ENCODE peak calls at places on chromosomes 12 and 14, in ten cellular contexts. E, A, T, I, H, P, R, W, V and B are unnamed samples.

GRCh38 chr12:27975222-27976136 is 2.9 kb upstream of the PTHLH start:
- DNase-seq in V (no peak), I (no peak), R (peak; percentile 18), P (peak; percentile 73), E (no peak), A (no peak), W (no peak), H (peak; percentile 52), T (no peak), B (peak; percentile 79)

GRCh38 chr12:95884998-95885397 is 26.2 kb downstream of the SNRPF start:
- DNase-seq in V (no peak), H (peak; percentile 84), T (no peak), A (no peak), R (no peak), W (no peak), P (no peak), I (no peak), E (no peak), B (no peak)

GRCh38 chr12:66398931-66399625 is 96.8 kb downstream of the HELB start:
- DNase-seq in T (peak; percentile 44), V (no peak), W (no peak), H (no peak), A (no peak), I (no peak), R (no peak), E (no peak), P (no peak), B (no peak)

GRCh38 chr12:126171936-126172559 is 1106.8 kb downstream of the AACS start:
- DNase-seq in R (no peak), T (no peak), V (no peak), H (no peak), W (no peak), A (no peak), E (no peak), P (no peak), I (no peak), B (no peak)

GRCh38 chr12:89278862-89279261 is 73.4 kb downstream of the DUSP6 start:
- DNase-seq in P (no peak), R (no peak), E (no peak), W (no peak), T (no peak), H (no peak), V (no peak), A (no peak), I (no peak), B (no peak)

GRCh38 chr12:46517579-46517962 is 145.0 kb upstream of the SLC38A2 start:
- DNase-seq in E (no peak), A (no peak), H (no peak), P (no peak), W (no peak), R (no peak), V (no peak), I (no peak), T (no peak), B (no peak)

GRCh38 chr14:37594238-37594915 is 672 bp downstream of the FOXA1 start:
- DNase-seq in E (peak; percentile 78), H (peak; percentile 42), T (no peak), P (peak; percentile 89), V (peak; percentile 82), A (no peak), W (no peak), I (no peak), R (no peak), B (peak; percentile 84)

GRCh38 chr14:98947911-98948595 is 323.9 kb downstream of the BCL11B start:
- DNase-seq in V (no peak), P (no peak), T (no peak), R (no peak), W (no peak), A (no peak), H (no peak), I (no peak), E (no peak), B (no peak)

GRCh38 chr14:90699016-90699415 is 117.2 kb downstream of the TTC7B start:
- DNase-seq in I (no peak), E (no peak), T (no peak), P (no peak), W (no peak), V (no peak), R (no peak), H (no peak), A (no peak), B (no peak)

GRCh38 chr12:38983117-38983571 is 77.8 kb upstream of the CPNE8 start:
- DNase-seq in W (no peak), V (no peak), T (no peak), P (no peak), A (no peak), I (no peak), E (no peak), R (no peak), H (peak; percentile 6), B (no peak)

GRCh38 chr12:94586589-94587259 is 63.6 kb downstream of the TMCC3 start:
- DNase-seq in I (no peak), P (no peak), H (peak; percentile 88), T (no peak), W (no peak), E (no peak), A (no peak), V (no peak), R (no peak), B (no peak)

GRCh38 chr12:108859923-108860291 is 2.5 kb upstream of the SSH1 start:
- DNase-seq in E (no peak), I (no peak), A (no peak), P (no peak), R (no peak), T (no peak), H (no peak), V (no peak), W (no peak), B (no peak)

GRCh38 chr12:114408881-114409795 is 3.2 kb upstream of the TBX5 start:
- DNase-seq in T (no peak), W (no peak), R (no peak), V (no peak), A (no peak), P (peak; percentile 75), H (no peak), I (no peak), E (no peak), B (no peak)

GRCh38 chr12:49867580-49868341 is 24.9 kb upstream of the BCDIN3D start:
- DNase-seq in R (no peak), E (peak; percentile 59), W (no peak), I (no peak), A (no peak), H (peak; percentile 95), V (no peak), T (no peak), P (no peak), B (no peak)

GRCh38 chr14:103735815-103736545 is 20.4 kb downstream of the ZFYVE21 start:
- DNase-seq in W (no peak), V (no peak), E (peak; percentile 61), H (peak; percentile 92), I (no peak), P (no peak), R (peak; percentile 21), T (peak; percentile 45), A (no peak), B (no peak)

GRCh38 chr12:127125607-127126259 is 1141.2 kb upstream of the TMEM132C start:
- DNase-seq in I (no peak), T (no peak), V (no peak), R (no peak), P (no peak), A (no peak), W (no peak), H (peak; percentile 94), E (no peak), B (peak; percentile 20)

DNA sequence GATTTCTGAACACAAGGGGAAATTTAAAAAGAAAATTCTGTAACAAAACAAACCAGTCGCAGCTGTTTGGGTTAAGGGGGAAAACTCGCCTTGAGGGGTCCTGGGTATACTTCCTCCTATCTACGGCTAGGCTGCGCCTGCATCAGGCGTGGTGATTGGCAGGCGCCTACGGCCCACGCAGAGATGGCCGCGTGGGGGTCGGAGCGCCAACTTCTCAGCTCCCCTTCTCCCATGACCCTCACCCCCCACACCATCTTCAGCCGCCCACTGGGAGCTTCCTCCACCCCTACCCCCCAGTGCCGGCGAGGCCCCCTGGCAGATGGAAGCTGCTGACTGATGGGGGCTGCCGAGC is 12.2 kb downstream of the SIX1 start:
- DNase-seq in T (peak; percentile 61), V (no peak), R (no peak), H (no peak), P (no peak), I (no peak), E (no peak), A (no peak), W (no peak), B (no peak)
- H3K4me3 ChIP-seq in T (peak overlapping the region; percentile 68), V (no peak overlapping the region), R (no peak overlapping the region), H (no peak overlapping the region), P (peak overlapping the region; percentile 64), I (no peak overlapping the region), E (no peak overlapping the region), A (no peak overlapping the region), W (peak overlapping the region; percentile 49), B (no peak overlapping the region)

DNA sequence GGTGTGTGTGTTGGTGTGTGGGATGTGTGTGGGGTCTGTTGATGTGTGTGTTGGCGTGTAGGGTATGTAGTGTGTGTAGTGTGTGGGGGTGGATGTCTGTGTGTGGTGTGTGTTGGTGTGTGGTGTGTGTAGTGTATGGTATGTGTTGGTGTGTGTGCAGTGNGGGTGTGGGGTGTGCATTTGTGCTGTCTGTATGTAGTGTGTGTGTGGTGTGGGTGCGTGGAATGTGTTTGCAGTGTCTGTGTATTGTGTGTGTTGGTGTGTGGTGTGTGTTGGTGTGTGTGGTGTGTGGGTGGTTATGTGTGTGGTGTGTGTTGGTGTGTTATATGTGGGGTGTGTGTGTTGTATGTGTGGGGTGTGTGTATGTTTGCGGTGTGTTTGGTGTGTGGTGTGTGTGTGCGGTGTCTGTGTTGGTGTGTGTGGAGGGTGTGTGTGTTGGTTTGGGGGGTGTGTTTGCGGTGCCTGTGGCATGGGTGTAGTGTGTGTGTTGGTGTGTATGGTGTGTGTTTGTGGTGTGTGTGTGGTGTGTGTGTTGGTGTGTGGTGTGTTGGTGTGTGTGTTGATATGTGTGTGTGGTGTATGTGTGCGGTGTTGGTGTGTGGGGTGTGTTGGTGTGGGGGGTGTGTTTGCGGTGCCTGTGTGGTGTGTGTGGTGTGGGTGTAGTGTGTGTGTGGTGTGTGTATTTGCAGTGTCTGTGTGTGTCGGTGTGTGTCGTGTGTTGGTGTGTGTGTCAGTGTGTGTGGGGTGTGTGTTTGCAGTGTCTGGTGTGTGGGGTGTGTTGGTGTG is 14.7 kb downstream of the MLXIP start:
- DNase-seq in V (no peak), P (no peak), W (no peak), I (no peak), R (no peak), E (peak; percentile 17), T (no peak), A (no peak), H (no peak), B (no peak)
- H3K4me1 ChIP-seq in V (peaks cover 100% of the 10 kb centered on the region), P (peaks cover 23% of the 10 kb centered on the region), W (no peaks in the 10 kb centered on the region), I (peaks cover 21% of the 10 kb centered on the region), R (peaks cover 64% of the 10 kb centered on the region), E (peaks cover 63% of the 10 kb centered on the region), T (peaks cover 72% of the 10 kb centered on the region), A (peaks cover 71% of the 10 kb centered on the region), H (peaks cover 13% of the 10 kb centered on the region), B (peaks cover 8% of the 10 kb centered on the region)

GRCh38 chr12:73124480-73124879 is 852.3 kb downstream of the TRHDE start:
- DNase-seq in P (no peak), R (no peak), T (no peak), A (no peak), H (no peak), V (no peak), W (no peak), E (no peak), I (no peak), B (no peak)
- H3K4me3 ChIP-seq in P (no peak overlapping the region), R (no peak overlapping the region), T (no peak overlapping the region), A (no peak overlapping the region), H (no peak overlapping the region), V (no peak overlapping the region), W (no peak overlapping the region), E (no peak overlapping the region), I (no peak overlapping the region), B (no peak overlapping the region)

GRCh38 chr12:125166046-125166445 is 100.8 kb downstream of the AACS start:
- DNase-seq in T (no peak), P (no peak), A (no peak), V (no peak), H (no peak), E (no peak), W (no peak), R (no peak), I (no peak), B (no peak)
- H3K4me1 ChIP-seq in T (no peaks in the 10 kb centered on the region), P (no peaks in the 10 kb centered on the region), A (no peaks in the 10 kb centered on the region), V (no peaks in the 10 kb centered on the region), H (no peaks in the 10 kb centered on the region), E (no peaks in the 10 kb centered on the region), W (no peaks in the 10 kb centered on the region), R (no peaks in the 10 kb centered on the region), I (no peaks in the 10 kb centered on the region), B (no peaks in the 10 kb centered on the region)